ENCODE peak calls at places on chromosomes 1 and 21, in five cellular contexts. One of them, this sample, is unnamed.

GRCh38 chr1:212980123-212980800 is 29.9 kb downstream of the VASH2 start:
- DNase-seq in IMR-90: peak; percentile 90
- DNase-seq in progenitor cell of endocrine pancreas: no peak
- DNase-seq in neural progenitor cell: peak; percentile 76
- DNase-seq in colonic mucosa: no peak
- DNase-seq in this sample: peak; percentile 48

GRCh38 chr1:150535511-150536281 is 13.5 kb upstream of the ADAMTSL4 start:
- DNase-seq in colonic mucosa: no peak
- DNase-seq in IMR-90: peak; percentile 60
- DNase-seq in neural progenitor cell: peak; percentile 11
- DNase-seq in progenitor cell of endocrine pancreas: no peak
- DNase-seq in this sample: no peak

GRCh38 chr1:234849824-234850223 is 239.8 kb upstream of the IRF2BP2 start:
- DNase-seq in progenitor cell of endocrine pancreas: no peak
- DNase-seq in neural progenitor cell: no peak
- DNase-seq in IMR-90: no peak
- DNase-seq in colonic mucosa: peak; percentile 56
- DNase-seq in this sample: no peak

GRCh38 chr1:55007626-55008025 is 8.9 kb downstream of the BSND start:
- DNase-seq in IMR-90: peak; percentile 63
- DNase-seq in colonic mucosa: no peak
- DNase-seq in neural progenitor cell: no peak
- DNase-seq in progenitor cell of endocrine pancreas: no peak
- DNase-seq in this sample: peak; percentile 52

GRCh38 chr21:46206163-46207005 is 22.1 kb upstream of the SPATC1L start:
- DNase-seq in progenitor cell of endocrine pancreas: no peak
- DNase-seq in IMR-90: no peak
- DNase-seq in colonic mucosa: no peak
- DNase-seq in neural progenitor cell: no peak
- DNase-seq in this sample: no peak

GRCh38 chr1:149844650-149845255 is 54.6 kb upstream of the BOLA1 start:
- DNase-seq in neural progenitor cell: peak; percentile 1
- DNase-seq in IMR-90: no peak
- DNase-seq in progenitor cell of endocrine pancreas: no peak
- DNase-seq in colonic mucosa: no peak
- DNase-seq in this sample: no peak

GRCh38 chr1:71464016-71464415 is 383.2 kb upstream of the ZRANB2 start:
- DNase-seq in neural progenitor cell: no peak
- DNase-seq in colonic mucosa: no peak
- DNase-seq in progenitor cell of endocrine pancreas: no peak
- DNase-seq in IMR-90: peak; percentile 22
- DNase-seq in this sample: peak; percentile 71

GRCh38 chr1:204325944-204326343 is 33.8 kb downstream of the PLEKHA6 start:
- DNase-seq in colonic mucosa: no peak
- DNase-seq in neural progenitor cell: no peak
- DNase-seq in IMR-90: no peak
- DNase-seq in progenitor cell of endocrine pancreas: no peak
- DNase-seq in this sample: no peak

GRCh38 chr1:1092149-1092855 is 18.2 kb upstream of the RNF223 start:
- DNase-seq in colonic mucosa: no peak
- DNase-seq in IMR-90: no peak
- DNase-seq in progenitor cell of endocrine pancreas: no peak
- DNase-seq in neural progenitor cell: no peak
- DNase-seq in this sample: no peak

GRCh38 chr21:34625194-34625593 is 10.3 kb upstream of the RCAN1 start:
- DNase-seq in IMR-90: no peak
- DNase-seq in neural progenitor cell: no peak
- DNase-seq in colonic mucosa: no peak
- DNase-seq in progenitor cell of endocrine pancreas: no peak
- DNase-seq in this sample: no peak

GRCh38 chr1:201016211-201016651 is 7.3 kb downstream of the KIF21B start:
- DNase-seq in progenitor cell of endocrine pancreas: no peak
- DNase-seq in IMR-90: peak; percentile 34
- DNase-seq in colonic mucosa: peak; percentile 77
- DNase-seq in neural progenitor cell: no peak
- DNase-seq in this sample: no peak

GRCh38 chr1:75985827-75986226 is 53.6 kb upstream of the ASB17 start:
- DNase-seq in IMR-90: peak; percentile 47
- DNase-seq in colonic mucosa: no peak
- DNase-seq in progenitor cell of endocrine pancreas: no peak
- DNase-seq in neural progenitor cell: no peak
- DNase-seq in this sample: peak; percentile 73

GRCh38 chr1:115184951-115185331 is 95.6 kb upstream of the TSPAN2 start:
- DNase-seq in colonic mucosa: no peak
- DNase-seq in IMR-90: peak; percentile 77
- DNase-seq in neural progenitor cell: no peak
- DNase-seq in progenitor cell of endocrine pancreas: no peak
- DNase-seq in this sample: peak; percentile 87

GRCh38 chr1:115672224-115673009 is 30.6 kb downstream of the VANGL1 start:
- DNase-seq in IMR-90: no peak
- DNase-seq in progenitor cell of endocrine pancreas: no peak
- DNase-seq in neural progenitor cell: no peak
- DNase-seq in colonic mucosa: no peak
- DNase-seq in this sample: no peak

GRCh38 chr1:87786861-87787548 is 458.3 kb downstream of the LMO4 start:
- DNase-seq in colonic mucosa: no peak
- DNase-seq in progenitor cell of endocrine pancreas: no peak
- DNase-seq in IMR-90: no peak
- DNase-seq in neural progenitor cell: no peak
- DNase-seq in this sample: no peak

GRCh38 chr1:236421022-236421421 is 26.9 kb downstream of the EDARADD start:
- DNase-seq in neural progenitor cell: no peak
- DNase-seq in IMR-90: no peak
- DNase-seq in progenitor cell of endocrine pancreas: no peak
- DNase-seq in colonic mucosa: no peak
- DNase-seq in this sample: peak; percentile 56

GRCh38 chr21:41783476-41784150 is 16.8 kb upstream of the RIPK4 start:
- DNase-seq in IMR-90: no peak
- DNase-seq in colonic mucosa: peak; percentile 88
- DNase-seq in neural progenitor cell: no peak
- DNase-seq in progenitor cell of endocrine pancreas: no peak
- DNase-seq in this sample: no peak

GRCh38 chr1:234617135-234617985 is 7.4 kb upstream of the IRF2BP2 start:
- DNase-seq in IMR-90: no peak
- DNase-seq in progenitor cell of endocrine pancreas: no peak
- DNase-seq in neural progenitor cell: no peak
- DNase-seq in colonic mucosa: no peak
- DNase-seq in this sample: peak; percentile 77

GRCh38 chr1:21912038-21912758 is 24.9 kb downstream of the HSPG2 start:
- DNase-seq in colonic mucosa: no peak
- DNase-seq in IMR-90: no peak
- DNase-seq in progenitor cell of endocrine pancreas: no peak
- DNase-seq in neural progenitor cell: no peak
- DNase-seq in this sample: no peak

GRCh38 chr1:227069490-227069889 is 129.4 kb downstream of the COQ8A start:
- DNase-seq in progenitor cell of endocrine pancreas: no peak
- DNase-seq in colonic mucosa: no peak
- DNase-seq in IMR-90: no peak
- DNase-seq in neural progenitor cell: no peak
- DNase-seq in this sample: no peak

GRCh38 chr1:218459878-218460277 is 114.7 kb downstream of the TGFB2 start:
- DNase-seq in progenitor cell of endocrine pancreas: no peak
- DNase-seq in colonic mucosa: no peak
- DNase-seq in IMR-90: peak; percentile 84
- DNase-seq in neural progenitor cell: peak; percentile 66
- DNase-seq in this sample: peak; percentile 84

GRCh38 chr1:44693900-44694299 is 19.4 kb downstream of the ARMH1 start:
- DNase-seq in IMR-90: no peak
- DNase-seq in colonic mucosa: no peak
- DNase-seq in progenitor cell of endocrine pancreas: no peak
- DNase-seq in neural progenitor cell: no peak
- DNase-seq in this sample: no peak

GRCh38 chr1:228093050-228093906 is 9.8 kb downstream of the C1orf35 start:
- DNase-seq in colonic mucosa: no peak
- DNase-seq in IMR-90: no peak
- DNase-seq in neural progenitor cell: no peak
- DNase-seq in progenitor cell of endocrine pancreas: no peak
- DNase-seq in this sample: no peak

GRCh38 chr1:47555841-47556616 is 118.2 kb downstream of the FOXD2 start:
- DNase-seq in neural progenitor cell: no peak
- DNase-seq in colonic mucosa: no peak
- DNase-seq in IMR-90: no peak
- DNase-seq in progenitor cell of endocrine pancreas: no peak
- DNase-seq in this sample: no peak

GRCh38 chr1:47434051-47434842 is 3.6 kb upstream of the FOXD2 start:
- DNase-seq in colonic mucosa: peak; percentile 59
- DNase-seq in progenitor cell of endocrine pancreas: no peak
- DNase-seq in neural progenitor cell: peak; percentile 73
- DNase-seq in IMR-90: peak; percentile 64
- DNase-seq in this sample: peak; percentile 71

GRCh38 chr1:32741417-32742131 is 39.0 kb upstream of the SYNC start:
- DNase-seq in IMR-90: no peak
- DNase-seq in progenitor cell of endocrine pancreas: no peak
- DNase-seq in colonic mucosa: peak; percentile 54
- DNase-seq in neural progenitor cell: peak; percentile 66
- DNase-seq in this sample: no peak
- TF ChIP-seq CTCF in IMR-90: peak; percentile 47
- TF ChIP-seq CTCF in progenitor cell of endocrine pancreas: peak; percentile 63
- TF ChIP-seq CTCF in colonic mucosa: no peak
- TF ChIP-seq CTCF in neural progenitor cell: peak; percentile 48
- TF ChIP-seq CTCF in this sample: no peak

GRCh38 chr21:25509862-25510261 is 97.4 kb downstream of the MRPL39 start:
- DNase-seq in IMR-90: no peak
- DNase-seq in colonic mucosa: no peak
- DNase-seq in progenitor cell of endocrine pancreas: no peak
- DNase-seq in neural progenitor cell: no peak
- DNase-seq in this sample: no peak

GRCh38 chr21:25506887-25507286 is 100.4 kb downstream of the MRPL39 start:
- DNase-seq in IMR-90: peak; percentile 91
- DNase-seq in colonic mucosa: no peak
- DNase-seq in progenitor cell of endocrine pancreas: no peak
- DNase-seq in neural progenitor cell: no peak
- DNase-seq in this sample: peak; percentile 89

GRCh38 chr21:25506268-25506667 is 101.0 kb downstream of the MRPL39 start:
- DNase-seq in colonic mucosa: no peak
- DNase-seq in neural progenitor cell: no peak
- DNase-seq in IMR-90: no peak
- DNase-seq in progenitor cell of endocrine pancreas: no peak
- DNase-seq in this sample: no peak

GRCh38 chr21:25508364-25508763 is 98.9 kb downstream of the MRPL39 start:
- DNase-seq in colonic mucosa: no peak
- DNase-seq in IMR-90: peak; percentile 23
- DNase-seq in neural progenitor cell: no peak
- DNase-seq in progenitor cell of endocrine pancreas: no peak
- DNase-seq in this sample: no peak

DNA sequence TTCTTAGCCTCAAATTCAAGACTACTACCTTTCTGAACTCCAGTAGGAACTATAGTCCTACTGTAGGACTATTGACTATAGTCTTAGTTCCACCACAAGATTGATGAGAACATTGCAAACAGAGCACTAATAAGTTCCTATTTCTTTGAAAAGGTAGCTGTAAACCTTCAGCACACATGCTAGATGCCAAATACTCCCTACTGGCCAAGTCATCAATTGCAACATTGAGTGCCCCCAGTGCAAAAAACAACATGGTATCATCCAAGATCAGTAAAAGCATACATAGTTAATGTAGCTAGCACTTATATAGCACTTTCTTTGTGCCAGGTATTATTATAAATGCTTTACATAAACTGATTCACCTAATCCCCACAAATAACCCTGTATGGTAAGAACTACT is 99.8 kb downstream of the MRPL39 start:
- DNase-seq in progenitor cell of endocrine pancreas: no peak
- DNase-seq in neural progenitor cell: no peak
- DNase-seq in colonic mucosa: no peak
- DNase-seq in IMR-90: peak; percentile 23
- DNase-seq in this sample: peak; percentile 48
- TF ChIP-seq CTCF in progenitor cell of endocrine pancreas: no peak
- TF ChIP-seq CTCF in neural progenitor cell: peak; percentile 26
- TF ChIP-seq CTCF in colonic mucosa: no peak
- TF ChIP-seq CTCF in IMR-90: peak; percentile 3
- TF ChIP-seq CTCF in this sample: peak; percentile 19

GRCh38 chr1:2108877-2109580 is 58.8 kb downstream of the PRKCZ start:
- DNase-seq in neural progenitor cell: no peak
- DNase-seq in IMR-90: no peak
- DNase-seq in progenitor cell of endocrine pancreas: no peak
- DNase-seq in colonic mucosa: no peak
- DNase-seq in this sample: no peak
- TF ChIP-seq CTCF in neural progenitor cell: no peak
- TF ChIP-seq CTCF in IMR-90: no peak
- TF ChIP-seq CTCF in progenitor cell of endocrine pancreas: no peak
- TF ChIP-seq CTCF in colonic mucosa: no peak
- TF ChIP-seq CTCF in this sample: no peak

DNA sequence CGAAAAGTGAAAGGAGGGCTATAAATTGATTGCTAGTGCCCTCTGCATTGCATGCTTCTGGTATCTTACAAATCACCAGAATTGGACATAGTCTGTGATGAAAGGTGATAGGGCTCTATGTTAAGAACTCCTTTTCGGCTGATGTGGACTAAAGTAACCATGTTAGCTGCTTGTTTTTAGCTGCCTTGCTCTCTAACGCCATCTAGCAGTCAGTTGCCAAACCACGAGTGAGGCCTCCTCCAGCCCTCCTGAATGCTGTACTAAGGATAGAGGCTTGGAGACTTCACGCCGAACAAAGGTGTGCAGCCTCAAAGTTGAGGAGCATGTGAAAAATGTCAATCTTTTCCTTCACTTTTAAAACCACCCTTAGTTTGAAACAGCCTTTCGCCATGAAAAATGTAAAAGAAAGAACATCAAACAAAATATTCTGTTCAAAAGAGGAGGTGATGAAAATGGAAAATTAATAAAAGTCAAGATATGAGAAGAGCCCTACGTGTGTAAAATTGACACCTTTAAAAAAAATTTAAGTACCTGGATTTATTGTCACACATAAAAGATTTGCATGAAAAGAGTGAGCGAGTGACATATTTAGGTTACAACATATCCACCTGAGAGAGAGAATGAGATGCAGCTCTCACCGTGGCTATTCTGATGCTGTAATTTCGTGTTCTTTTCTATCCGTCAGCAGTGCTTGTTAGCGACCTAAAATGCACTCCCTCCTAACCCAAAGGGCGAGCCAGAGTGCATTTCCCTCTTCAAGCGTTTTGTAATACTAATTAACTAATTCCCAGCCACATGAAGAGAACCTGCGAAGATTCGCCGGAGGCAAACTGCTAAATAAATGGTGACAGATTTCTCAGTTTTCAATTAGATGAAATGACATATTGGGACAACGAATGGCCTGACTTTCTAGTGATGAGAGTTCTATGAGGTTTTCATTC is 8.0 kb downstream of the LRRC53 start:
- DNase-seq in progenitor cell of endocrine pancreas: peak; percentile 60
- DNase-seq in neural progenitor cell: peak; percentile 78
- DNase-seq in colonic mucosa: peak; percentile 34
- DNase-seq in IMR-90: peak; percentile 50
- DNase-seq in this sample: peak; percentile 52
- TF ChIP-seq CTCF in progenitor cell of endocrine pancreas: peak; percentile 89
- TF ChIP-seq CTCF in neural progenitor cell: peak; percentile 89
- TF ChIP-seq CTCF in colonic mucosa: peak; percentile 51
- TF ChIP-seq CTCF in IMR-90: peak; percentile 87
- TF ChIP-seq CTCF in this sample: peak; percentile 89

GRCh38 chr1:111989531-111990025 is at the start of gene KCND3:
- DNase-seq in IMR-90: peak; percentile 3
- DNase-seq in neural progenitor cell: peak; percentile 77
- DNase-seq in colonic mucosa: peak; percentile 19
- DNase-seq in progenitor cell of endocrine pancreas: no peak
- DNase-seq in this sample: peak; percentile 4
- TF ChIP-seq CTCF in IMR-90: no peak
- TF ChIP-seq CTCF in neural progenitor cell: no peak
- TF ChIP-seq CTCF in colonic mucosa: no peak
- TF ChIP-seq CTCF in progenitor cell of endocrine pancreas: no peak
- TF ChIP-seq CTCF in this sample: no peak